ENCODE peak calls at places on chromosome 9, in four cellular contexts. One of them, this sample, is unnamed.

GRCh38 chr9:72271617-72272478 is 93.2 kb downstream of the ZFAND5 start:
- DNase-seq in testis: peak
- DNase-seq in H1: peak
- DNase-seq in adrenal gland: peak
- DNase-seq in this sample: no peak

GRCh38 chr9:12794024-12794799 is 19.4 kb downstream of the LURAP1L start:
- DNase-seq in testis: no peak
- DNase-seq in H1: no peak
- DNase-seq in adrenal gland: no peak
- DNase-seq in this sample: no peak

GRCh38 chr9:107242073-107243063 is 40.7 kb upstream of the RAD23B start:
- DNase-seq in testis: no peak
- DNase-seq in H1: no peak
- DNase-seq in adrenal gland: no peak
- DNase-seq in this sample: no peak

GRCh38 chr9:135023816-135024405 is 63.6 kb upstream of the OLFM1 start:
- DNase-seq in testis: no peak
- DNase-seq in H1: no peak
- DNase-seq in adrenal gland: no peak
- DNase-seq in this sample: no peak

GRCh38 chr9:136827794-136828473 is 14.3 kb upstream of the AJM1 start:
- DNase-seq in testis: no peak
- DNase-seq in H1: no peak
- DNase-seq in adrenal gland: no peak
- DNase-seq in this sample: peak

GRCh38 chr9:137723396-137724113 is 104.8 kb downstream of the EHMT1 start:
- DNase-seq in testis: no peak
- DNase-seq in H1: no peak
- DNase-seq in adrenal gland: no peak
- DNase-seq in this sample: no peak

GRCh38 chr9:129555512-129556203 is 65.2 kb downstream of the C9orf50 start:
- DNase-seq in testis: no peak
- DNase-seq in H1: no peak
- DNase-seq in adrenal gland: no peak
- DNase-seq in this sample: peak

GRCh38 chr9:137454145-137454505 is 5.0 kb downstream of the NSMF start:
- DNase-seq in testis: no peak
- DNase-seq in H1: peak
- DNase-seq in adrenal gland: peak
- DNase-seq in this sample: peak

GRCh38 chr9:6894135-6894534 is 136.4 kb downstream of the KDM4C start:
- DNase-seq in testis: no peak
- DNase-seq in H1: no peak
- DNase-seq in adrenal gland: no peak
- DNase-seq in this sample: no peak

GRCh38 chr9:72588336-72588735 is 66.9 kb downstream of the TMC1 start:
- DNase-seq in testis: no peak
- DNase-seq in H1: no peak
- DNase-seq in adrenal gland: no peak
- DNase-seq in this sample: no peak

GRCh38 chr9:806285-807156 is 35.0 kb upstream of the DMRT1 start:
- DNase-seq in testis: no peak
- DNase-seq in H1: no peak
- DNase-seq in adrenal gland: no peak
- DNase-seq in this sample: no peak

DNA sequence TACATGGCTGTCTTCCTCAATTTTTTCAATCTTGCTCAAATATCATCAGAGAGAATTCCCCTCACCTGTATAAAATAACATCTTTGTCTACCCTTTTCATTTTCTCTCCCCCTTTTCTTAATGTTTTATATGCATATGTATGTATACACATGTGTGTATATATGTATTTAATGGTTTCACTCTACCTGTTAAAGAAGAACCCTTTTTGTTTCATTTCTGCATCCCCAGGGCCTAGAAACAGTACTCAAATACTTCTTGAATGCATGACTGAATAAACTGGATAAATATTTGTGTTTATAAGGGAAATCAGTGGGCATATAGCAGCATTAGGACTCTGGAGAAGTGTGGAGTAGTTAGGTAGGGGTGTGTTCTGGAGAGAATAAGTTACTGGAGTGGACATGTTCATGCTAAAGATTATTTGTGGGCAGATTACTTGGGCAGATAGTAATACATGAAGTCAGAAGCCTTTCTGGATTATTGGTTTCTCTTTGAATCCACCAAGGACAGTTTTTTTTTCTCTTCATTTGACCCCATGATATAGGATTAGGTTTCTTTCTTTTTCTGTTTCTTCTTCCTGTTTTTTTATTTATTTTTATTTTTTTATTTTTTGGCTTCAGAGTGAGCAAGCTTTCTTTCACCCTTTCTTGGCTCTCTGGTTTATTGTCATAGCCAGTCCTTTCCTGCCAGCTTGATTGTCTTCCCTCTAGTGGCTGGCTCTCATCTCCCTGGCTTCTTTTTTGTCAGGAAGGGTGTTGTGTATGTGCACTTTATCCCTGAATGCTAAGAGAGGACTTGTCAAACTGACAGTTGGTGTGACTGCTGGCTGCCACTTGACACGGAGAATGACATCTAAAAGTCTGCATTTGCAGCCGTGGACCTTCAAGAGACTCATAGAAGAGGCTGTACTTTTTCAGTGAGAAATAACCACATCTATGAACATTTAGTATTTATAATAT is 89.3 kb downstream of the ZCCHC7 start:
- DNase-seq in testis: no peak
- DNase-seq in H1: no peak
- DNase-seq in adrenal gland: no peak
- DNase-seq in this sample: no peak
- TF ChIP-seq CTCF in testis: no peak
- TF ChIP-seq CTCF in H1: no peak
- TF ChIP-seq CTCF in adrenal gland: no peak
- TF ChIP-seq CTCF in this sample: no peak

GRCh38 chr9:91825422-91825821 is 124.6 kb downstream of the ROR2 start:
- DNase-seq in testis: no peak
- DNase-seq in H1: no peak
- DNase-seq in adrenal gland: no peak
- DNase-seq in this sample: no peak

GRCh38 chr9:91824151-91824550 is 125.9 kb downstream of the ROR2 start:
- DNase-seq in testis: no peak
- DNase-seq in H1: no peak
- DNase-seq in adrenal gland: no peak
- DNase-seq in this sample: no peak

GRCh38 chr9:91820949-91821880 is 128.8 kb downstream of the ROR2 start:
- DNase-seq in testis: no peak
- DNase-seq in H1: no peak
- DNase-seq in adrenal gland: no peak
- DNase-seq in this sample: peak

GRCh38 chr9:91825866-91826265 is 124.2 kb downstream of the ROR2 start:
- DNase-seq in testis: no peak
- DNase-seq in H1: no peak
- DNase-seq in adrenal gland: no peak
- DNase-seq in this sample: no peak

DNA sequence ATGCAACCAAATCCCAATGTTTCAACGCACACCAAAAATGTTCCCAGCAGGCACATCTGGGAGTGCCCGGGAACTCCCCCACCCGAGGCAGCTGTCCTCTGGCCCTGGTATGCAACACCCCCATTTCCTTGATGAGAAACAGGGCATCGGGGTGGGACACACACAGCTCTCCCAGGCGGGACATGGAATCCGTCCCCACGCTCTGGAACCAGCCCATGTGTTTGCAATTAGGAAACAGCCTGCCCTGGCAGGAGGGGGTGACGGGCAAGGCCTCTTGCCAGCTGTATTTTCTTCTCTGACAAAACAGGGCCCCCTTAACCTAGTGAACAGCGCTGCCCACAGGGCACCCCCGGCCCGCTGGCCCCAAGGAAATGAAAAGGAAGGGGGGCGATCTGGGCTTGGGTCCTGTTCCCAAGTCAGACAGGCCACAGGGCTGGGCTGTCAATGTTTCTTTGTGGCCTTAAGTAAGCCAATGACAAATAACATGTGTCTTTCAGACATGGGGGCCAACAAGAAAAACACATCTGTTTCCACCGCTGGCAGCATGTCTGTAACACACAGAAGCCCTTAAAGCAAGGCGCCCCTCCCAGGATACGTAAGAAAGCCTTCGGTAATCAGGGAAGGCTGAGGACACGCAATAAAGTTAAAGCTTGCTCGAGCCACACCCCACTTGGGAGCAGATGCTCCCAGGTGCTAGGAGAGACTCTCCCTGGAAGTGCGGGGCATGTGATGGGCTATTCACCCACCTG is 125.3 kb downstream of the ROR2 start:
- DNase-seq in testis: no peak
- DNase-seq in H1: no peak
- DNase-seq in adrenal gland: no peak
- DNase-seq in this sample: peak
- H3K4me3 ChIP-seq in testis: no peak
- H3K4me3 ChIP-seq in H1: no peak
- H3K4me3 ChIP-seq in adrenal gland: no peak
- H3K4me3 ChIP-seq in this sample: no peak

DNA sequence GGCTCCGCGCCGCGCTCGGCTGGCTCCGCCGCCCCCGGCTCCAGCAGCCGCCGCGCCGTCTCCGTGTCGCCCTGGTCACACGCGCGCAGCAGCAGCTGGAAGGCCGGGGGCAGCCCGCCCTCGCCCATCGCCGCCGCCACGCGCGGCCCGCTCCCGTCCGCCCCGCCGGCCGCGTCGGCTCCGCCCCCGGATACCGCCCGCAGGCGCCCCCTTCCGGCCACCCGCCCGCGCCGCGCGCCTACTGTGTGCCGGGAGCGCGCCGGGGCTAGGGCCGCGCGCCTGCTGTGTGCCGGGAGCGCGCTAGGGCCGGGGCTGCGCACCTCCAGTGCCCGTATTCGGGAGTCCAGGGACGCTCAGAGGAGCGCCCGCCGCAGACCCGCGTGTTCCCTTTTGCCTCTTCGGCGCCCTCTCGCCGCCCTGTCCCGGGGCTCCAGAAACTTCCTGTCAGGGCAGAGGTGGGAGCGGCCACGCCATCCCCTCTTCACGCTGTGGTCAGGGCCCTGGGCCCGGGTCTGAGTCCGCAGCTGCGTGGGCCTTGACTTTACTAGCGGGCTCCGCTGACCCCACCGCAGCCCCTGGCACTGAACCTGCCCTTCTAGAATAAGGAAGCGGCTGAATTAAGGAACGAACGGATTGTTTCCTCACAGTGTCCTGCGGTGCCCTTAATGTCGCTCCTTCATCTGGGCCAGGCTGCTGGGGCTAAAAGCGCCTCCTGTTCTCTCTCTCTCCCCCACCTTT is at the start of gene ANKS6:
- DNase-seq in testis: peak
- DNase-seq in H1: peak
- DNase-seq in adrenal gland: peak
- DNase-seq in this sample: peak
- TF ChIP-seq POLR2A in testis: no peak
- TF ChIP-seq POLR2A in H1: no peak
- TF ChIP-seq POLR2A in adrenal gland: peak
- TF ChIP-seq POLR2A in this sample: no peak

GRCh38 chr9:27888661-27889295 is 315.5 kb upstream of the C9orf72 start:
- DNase-seq in testis: peak
- DNase-seq in H1: peak
- DNase-seq in adrenal gland: no peak
- DNase-seq in this sample: peak
- TF ChIP-seq CTCF in testis: no peak
- TF ChIP-seq CTCF in H1: peak
- TF ChIP-seq CTCF in adrenal gland: peak
- TF ChIP-seq CTCF in this sample: no peak

GRCh38 chr9:21030389-21031035 is 928 bp downstream of the HACD4 start:
- DNase-seq in testis: no peak
- DNase-seq in H1: no peak
- DNase-seq in adrenal gland: no peak
- DNase-seq in this sample: no peak
- H3K4me3 ChIP-seq in testis: no peak
- H3K4me3 ChIP-seq in H1: peak
- H3K4me3 ChIP-seq in adrenal gland: no peak
- H3K4me3 ChIP-seq in this sample: peak

GRCh38 chr9:22005083-22005699 is 3.9 kb downstream of the CDKN2B start:
- DNase-seq in testis: no peak
- DNase-seq in H1: peak
- DNase-seq in adrenal gland: no peak
- DNase-seq in this sample: no peak

GRCh38 chr9:22008662-22009562 is at the start of gene CDKN2B:
- DNase-seq in testis: peak
- DNase-seq in H1: peak
- DNase-seq in adrenal gland: peak
- DNase-seq in this sample: peak

GRCh38 chr9:22005700-22006605 is 3.2 kb downstream of the CDKN2B start:
- DNase-seq in testis: no peak
- DNase-seq in H1: peak
- DNase-seq in adrenal gland: no peak
- DNase-seq in this sample: peak

GRCh38 chr9:22010881-22011625 is 1.9 kb upstream of the CDKN2B start:
- DNase-seq in testis: peak
- DNase-seq in H1: peak
- DNase-seq in adrenal gland: no peak
- DNase-seq in this sample: peak

GRCh38 chr9:22009563-22009867 is 410 bp upstream of the CDKN2B start:
- DNase-seq in testis: no peak
- DNase-seq in H1: no peak
- DNase-seq in adrenal gland: no peak
- DNase-seq in this sample: no peak
- TF ChIP-seq POLR2A in testis: no peak
- TF ChIP-seq POLR2A in H1: no peak
- TF ChIP-seq POLR2A in adrenal gland: no peak
- TF ChIP-seq POLR2A in this sample: no peak

DNA sequence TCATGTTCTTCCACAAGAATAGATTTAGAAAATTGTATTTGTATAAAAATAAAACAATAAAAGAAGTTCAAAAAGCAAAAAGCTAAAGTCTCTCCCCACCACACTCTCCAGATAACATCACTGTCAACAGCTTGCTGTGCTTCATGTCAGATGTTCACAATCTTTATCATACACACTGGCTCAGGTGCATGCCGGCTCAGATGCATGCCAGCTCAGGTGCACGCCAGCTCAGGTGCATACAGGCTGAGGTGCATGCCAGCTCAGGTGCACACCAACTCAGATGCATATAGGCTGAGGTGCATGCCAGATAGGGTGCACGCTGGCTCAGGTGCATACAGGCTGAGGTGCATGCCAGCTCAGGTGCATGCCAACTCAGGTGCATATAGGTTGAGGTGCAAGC is 26.5 kb downstream of the SEMA4D start:
- DNase-seq in testis: no peak
- DNase-seq in H1: no peak
- DNase-seq in adrenal gland: no peak
- DNase-seq in this sample: no peak
- TF ChIP-seq CTCF in testis: no peak
- TF ChIP-seq CTCF in H1: no peak
- TF ChIP-seq CTCF in adrenal gland: no peak
- TF ChIP-seq CTCF in this sample: no peak

GRCh38 chr9:126933334-126933980 is 18.9 kb downstream of the RALGPS1 start:
- DNase-seq in testis: no peak
- DNase-seq in H1: no peak
- DNase-seq in adrenal gland: no peak
- DNase-seq in this sample: no peak
- H3K4me3 ChIP-seq in testis: no peak
- H3K4me3 ChIP-seq in H1: no peak
- H3K4me3 ChIP-seq in adrenal gland: no peak
- H3K4me3 ChIP-seq in this sample: no peak